ENCODE peak calls at places on chromosomes 6 and 20, in seven cellular contexts. N is Calu3, K is ELF-1, O is bronchial epithelial cell, B is MV-4-11, Q is dermis microvascular lymphatic vessel endothelial cell, C is HEK293T. R is an unnamed sample.

GRCh38 chr6:33956206-33956605 is 152.4 kb upstream of the MLN start:
- DNase-seq in C (no peak), Q (no peak), N (no peak), O (no peak), B (no peak), K (no peak), R (no peak)

GRCh38 chr20:45905505-45906079 is 6.4 kb downstream of the PLTP start:
- DNase-seq in K (no peak), Q (no peak), O (peak), C (no peak), N (peak), B (no peak), R (no peak)

GRCh38 chr20:31569163-31570020 is 35.7 kb upstream of the ID1 start:
- DNase-seq in O (no peak), B (peak), N (peak), K (peak), Q (peak), C (peak), R (peak)

GRCh38 chr20:31974975-31975481 is 7.1 kb downstream of the XKR7 start:
- DNase-seq in B (no peak), O (no peak), K (peak), N (no peak), C (no peak), Q (no peak), R (no peak)

GRCh38 chr20:60762386-60762785 is 489.7 kb upstream of the CDH4 start:
- DNase-seq in N (no peak), B (no peak), C (no peak), Q (no peak), K (no peak), O (no peak), R (no peak)

GRCh38 chr20:32535316-32535952 is 49.7 kb downstream of the NOL4L start:
- DNase-seq in O (no peak), C (no peak), N (no peak), B (no peak), Q (no peak), K (no peak), R (no peak)

GRCh38 chr20:23157741-23158140 is 71.6 kb upstream of the CD93 start:
- DNase-seq in O (no peak), K (no peak), B (peak), N (no peak), Q (no peak), C (no peak), R (no peak)

GRCh38 chr20:610130-611046 is at the start of gene TCF15:
- DNase-seq in Q (peak), C (no peak), N (no peak), K (peak), O (no peak), B (peak), R (no peak)

GRCh38 chr6:43510827-43511163 is 649 bp upstream of the LRRC73 start:
- DNase-seq in O (no peak), K (no peak), C (no peak), N (no peak), Q (no peak), B (no peak), R (no peak)

GRCh38 chr6:150334790-150335783 is 33.7 kb upstream of the IYD start:
- DNase-seq in Q (peak), O (peak), C (peak), K (peak), B (peak), N (peak), R (no peak)

GRCh38 chr6:166235666-166236292 is 68.1 kb upstream of the TBXT start:
- DNase-seq in Q (no peak), C (no peak), K (no peak), B (no peak), O (no peak), N (no peak), R (no peak)

GRCh38 chr6:169589293-169589692 is 112.5 kb downstream of the WDR27 start:
- DNase-seq in N (peak), B (no peak), Q (peak), K (no peak), O (peak), C (no peak), R (no peak)

GRCh38 chr20:17895641-17896246 is 72.8 kb downstream of the SNX5 start:
- DNase-seq in K (no peak), N (no peak), O (peak), B (no peak), Q (peak), C (no peak), R (peak)

GRCh38 chr6:57305754-57306153 is 11.7 kb upstream of the PRIM2 start:
- DNase-seq in Q (no peak), O (no peak), C (no peak), K (no peak), B (no peak), N (no peak), R (no peak)

GRCh38 chr6:39335780-39336541 is 13.5 kb upstream of the KCNK16 start:
- DNase-seq in O (peak), Q (no peak), C (no peak), K (no peak), B (peak), N (no peak), R (no peak)

GRCh38 chr6:117907600-117908245 is 659 bp downstream of the SLC35F1 start:
- DNase-seq in O (no peak), Q (peak), K (peak), C (peak), N (no peak), B (no peak), R (no peak)

GRCh38 chr20:47985092-47985850 is 200.0 kb upstream of the SULF2 start:
- DNase-seq in C (peak), K (peak), N (peak), B (no peak), Q (peak), O (peak), R (no peak)

R was measured in T-cell.